ENCODE peak calls at places on chromosomes 6 and 20, in five cellular contexts. V is fibroblast of lung, S is H7, L is Karpas-422, Y is SW 1271. G is an unnamed sample.

GRCh38 chr6:70957284-70957617 is 391 bp upstream of the B3GAT2 start:
- DNase-seq in V (peak), S (no peak), L (no peak), Y (no peak), G (no peak)

GRCh38 chr6:105985816-105986632 is 100.1 kb upstream of the PRDM1 start:
- DNase-seq in V (peak), S (peak), L (no peak), Y (no peak), G (no peak)

GRCh38 chr6:126117251-126117650 is 130.9 kb downstream of the TRMT11 start:
- DNase-seq in V (no peak), S (no peak), L (no peak), Y (no peak), G (no peak)

GRCh38 chr6:111486921-111487320 is 3.9 kb upstream of the REV3L start:
- DNase-seq in V (peak), S (no peak), L (peak), Y (no peak), G (no peak)

GRCh38 chr6:41976794-41977484 is 35.3 kb upstream of the CCND3 start:
- DNase-seq in V (peak), S (no peak), L (no peak), Y (no peak), G (no peak)

GRCh38 chr6:52610745-52611355 is 34.0 kb upstream of the TRAM2 start:
- DNase-seq in V (peak), S (no peak), L (no peak), Y (peak), G (no peak)

GRCh38 chr6:54646551-54647300 is 199.8 kb upstream of the FAM83B start:
- DNase-seq in V (peak), S (no peak), L (no peak), Y (no peak), G (no peak)

GRCh38 chr6:14584450-14584849 is 466.9 kb downstream of the CD83 start:
- DNase-seq in V (peak), S (no peak), L (no peak), Y (no peak), G (no peak)

GRCh38 chr6:163489584-163489983 is 75.1 kb downstream of the QKI start:
- DNase-seq in V (peak), S (no peak), L (no peak), Y (no peak), G (no peak)

GRCh38 chr20:33516882-33517281 is 27.0 kb downstream of the CBFA2T2 start:
- DNase-seq in V (peak), S (no peak), L (no peak), Y (no peak), G (no peak)

GRCh38 chr6:54085526-54085925 is 25.7 kb upstream of the MLIP start:
- DNase-seq in V (peak), S (no peak), L (no peak), Y (no peak), G (no peak)

GRCh38 chr6:160685762-160686450 is 16.1 kb upstream of the PLG start:
- DNase-seq in V (no peak), S (no peak), L (no peak), Y (no peak), G (no peak)

GRCh38 chr20:10715035-10715434 is 41.2 kb upstream of the JAG1 start:
- DNase-seq in V (peak), S (no peak), L (no peak), Y (no peak), G (no peak)

GRCh38 chr20:1330075-1330830 is 1.3 kb upstream of the SDCBP2 start:
- DNase-seq in V (no peak), S (peak), L (no peak), Y (no peak), G (no peak)

GRCh38 chr20:58102252-58102651 is 126.2 kb downstream of the ANKRD60 start:
- DNase-seq in V (peak), S (no peak), L (no peak), Y (no peak), G (no peak)

G was measured in GM12864.